ENCODE peak calls at places on chromosome 6, in seven cellular contexts. I is WERI-Rb-1, Y is adrenal gland, Z is PC-3, O is transverse colon, D is dorsolateral prefrontal cortex, S is fibroblast of mammary gland. N is an unnamed sample.

GRCh38 chr6:166293731-166294584 is 14.2 kb downstream of the PRR18 start:
- DNase-seq in I (no peak), Y (no peak), Z (no peak), O (no peak), D (no peak), S (no peak), N (no peak)

GRCh38 chr6:39791850-39792500 is at the start of gene DAAM2:
- DNase-seq in I (peak; percentile 45), Y (peak; percentile 65), Z (no peak), O (peak; percentile 50), D (no peak), S (peak; percentile 29), N (peak; percentile 59)

GRCh38 chr6:144989319-144990099 is 704.4 kb downstream of the UTRN start:
- DNase-seq in I (no peak), Y (no peak), Z (peak; percentile 41), O (no peak), D (no peak), S (peak; percentile 28), N (no peak)

GRCh38 chr6:166691199-166691598 is 64.1 kb upstream of the RPS6KA2 start:
- DNase-seq in I (no peak), Y (peak; percentile 65), Z (peak; percentile 76), O (no peak), D (no peak), S (peak; percentile 43), N (peak; percentile 21)

GRCh38 chr6:136549359-136550044 is 720 bp downstream of the MAP7 start:
- DNase-seq in I (peak; percentile 36), Y (no peak), Z (peak; percentile 37), O (peak; percentile 32), D (no peak), S (no peak), N (peak; percentile 30)

GRCh38 chr6:29887819-29888581 is 54.3 kb upstream of the HLA-A start:
- DNase-seq in I (peak; percentile 30), Y (peak; percentile 92), Z (peak; percentile 25), O (peak; percentile 94), D (no peak), S (peak; percentile 24), N (peak; percentile 89)

GRCh38 chr6:44001318-44001868 is 125.9 kb downstream of the MRPL14 start:
- DNase-seq in I (peak; percentile 85), Y (no peak), Z (no peak), O (no peak), D (no peak), S (no peak), N (no peak)

GRCh38 chr6:77463308-77463880 is at the start of gene HTR1B:
- DNase-seq in I (no peak), Y (peak; percentile 50), Z (no peak), O (no peak), D (no peak), S (no peak), N (no peak)

GRCh38 chr6:147204843-147205311 is 660 bp downstream of the STXBP5 start:
- DNase-seq in I (no peak), Y (no peak), Z (peak; percentile 50), O (no peak), D (no peak), S (peak; percentile 42), N (no peak)

GRCh38 chr6:42970859-42971612 is 7.9 kb downstream of the PEX6 start:
- DNase-seq in I (no peak), Y (no peak), Z (peak; percentile 49), O (no peak), D (no peak), S (peak; percentile 45), N (no peak)

GRCh38 chr6:42292002-42292735 is 74.5 kb upstream of the MRPS10 start:
- DNase-seq in I (no peak), Y (no peak), Z (peak; percentile 87), O (no peak), D (no peak), S (peak; percentile 87), N (no peak)

GRCh38 chr6:45001663-45002062 is 326.5 kb upstream of the RUNX2 start:
- DNase-seq in I (no peak), Y (no peak), Z (no peak), O (no peak), D (no peak), S (no peak), N (no peak)

GRCh38 chr6:10399451-10399850 is 15.4 kb downstream of the TFAP2A start:
- DNase-seq in I (no peak), Y (no peak), Z (no peak), O (no peak), D (no peak), S (no peak), N (no peak)

GRCh38 chr6:21612067-21612745 is 18.7 kb downstream of the SOX4 start:
- DNase-seq in I (no peak), Y (no peak), Z (no peak), O (no peak), D (no peak), S (no peak), N (no peak)

GRCh38 chr6:13614126-13614925 is 809 bp upstream of the NOL7 start:
- DNase-seq in I (peak; percentile 79), Y (no peak), Z (peak; percentile 44), O (peak; percentile 59), D (peak; percentile 60), S (peak; percentile 37), N (peak; percentile 70)

GRCh38 chr6:116100419-116101297 is at the start of gene NT5DC1:
- DNase-seq in I (peak; percentile 87), Y (peak; percentile 89), Z (peak; percentile 80), O (peak; percentile 92), D (peak; percentile 77), S (peak; percentile 58), N (peak; percentile 88)
- TF ChIP-seq CTCF in I (no peak), Y (peak; percentile 22), Z (peak; percentile 34), O (peak; percentile 26), D (peak; percentile 51), S (no peak), N (peak; percentile 16)

GRCh38 chr6:126063512-126064146 is 77.3 kb downstream of the TRMT11 start:
- DNase-seq in I (no peak), Y (no peak), Z (peak; percentile 18), O (no peak), D (no peak), S (peak; percentile 90), N (no peak)
- H3K4me3 ChIP-seq in I (no peak overlapping the region), Y (no peak overlapping the region), Z (no peak overlapping the region), O (no peak overlapping the region), D (no peak overlapping the region), S (no peak overlapping the region), N (no peak overlapping the region)

GRCh38 chr6:80527552-80528052 is 421.1 kb downstream of the BCKDHB start:
- DNase-seq in I (no peak), Y (no peak), Z (peak; percentile 86), O (no peak), D (no peak), S (no peak), N (no peak)

GRCh38 chr6:80531676-80532619 is 425.5 kb downstream of the BCKDHB start:
- DNase-seq in I (no peak), Y (no peak), Z (no peak), O (no peak), D (no peak), S (no peak), N (no peak)

GRCh38 chr6:80523531-80523970 is 417.1 kb downstream of the BCKDHB start:
- DNase-seq in I (peak; percentile 16), Y (peak; percentile 53), Z (no peak), O (no peak), D (no peak), S (no peak), N (peak; percentile 3)

GRCh38 chr6:80530096-80530495 is 423.6 kb downstream of the BCKDHB start:
- DNase-seq in I (no peak), Y (no peak), Z (no peak), O (no peak), D (no peak), S (no peak), N (no peak)

GRCh38 chr6:80528115-80528514 is 421.6 kb downstream of the BCKDHB start:
- DNase-seq in I (no peak), Y (no peak), Z (no peak), O (no peak), D (no peak), S (no peak), N (no peak)
- TF ChIP-seq CTCF in I (no peak), Y (no peak), Z (no peak), O (no peak), D (no peak), S (no peak), N (no peak)

GRCh38 chr6:2961971-2962370 is 9.4 kb downstream of the SERPINB6 start:
- DNase-seq in I (peak; percentile 79), Y (peak; percentile 57), Z (peak; percentile 19), O (peak; percentile 74), D (no peak), S (no peak), N (no peak)
- H3K4me3 ChIP-seq in I (no peak overlapping the region), Y (no peak overlapping the region), Z (no peak overlapping the region), O (no peak overlapping the region), D (no peak overlapping the region), S (no peak overlapping the region), N (no peak overlapping the region)

GRCh38 chr6:170305772-170306323 is 710 bp upstream of the FAM120B start:
- DNase-seq in I (no peak), Y (no peak), Z (no peak), O (no peak), D (no peak), S (no peak), N (no peak)

GRCh38 chr6:170308761-170309160 is 2.2 kb downstream of the FAM120B start:
- DNase-seq in I (no peak), Y (no peak), Z (no peak), O (no peak), D (no peak), S (no peak), N (no peak)

GRCh38 chr6:170311696-170312095 is 5.1 kb downstream of the FAM120B start:
- DNase-seq in I (no peak), Y (no peak), Z (no peak), O (no peak), D (no peak), S (peak; percentile 26), N (no peak)

GRCh38 chr6:170306324-170307079 is at the start of gene FAM120B:
- DNase-seq in I (peak; percentile 95), Y (peak; percentile 98), Z (peak; percentile 91), O (peak; percentile 98), D (peak; percentile 96), S (peak; percentile 92), N (peak; percentile 97)

DNA sequence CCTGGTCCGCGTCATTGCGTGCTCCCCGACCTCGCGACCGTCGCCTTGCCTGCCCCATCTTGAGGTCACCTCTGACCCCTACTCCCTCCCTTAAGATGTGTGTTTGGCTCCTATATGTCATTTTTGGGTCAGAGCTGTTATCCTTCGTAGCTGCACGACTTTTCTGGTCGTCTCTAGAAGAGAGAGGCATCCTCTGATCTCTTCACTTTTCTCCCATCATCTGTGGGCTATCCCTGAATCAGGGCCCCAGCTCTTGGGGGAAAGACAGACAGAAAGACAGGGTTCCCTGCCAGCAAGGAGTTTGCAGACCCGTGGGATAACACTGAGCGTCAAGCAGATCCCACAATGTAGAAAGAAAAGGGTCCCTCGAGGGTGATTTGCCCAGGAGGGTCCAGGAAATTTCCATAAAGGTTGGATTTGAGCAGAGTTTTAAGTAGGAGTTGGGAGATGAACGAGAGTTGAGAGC is 555 bp downstream of the FAM120B start:
- DNase-seq in I (no peak), Y (no peak), Z (no peak), O (no peak), D (no peak), S (no peak), N (no peak)
- TF ChIP-seq CTCF in I (no peak), Y (no peak), Z (no peak), O (no peak), D (no peak), S (no peak), N (no peak)

GRCh38 chr6:28351493-28351925 is 1.8 kb downstream of the ZKSCAN3 start:
- DNase-seq in I (no peak), Y (no peak), Z (no peak), O (no peak), D (no peak), S (no peak), N (no peak)
- H3K4me3 ChIP-seq in I (no peak overlapping the region), Y (no peak overlapping the region), Z (peak overlapping the region; percentile 84), O (no peak overlapping the region), D (peak overlapping the region; percentile 91), S (no peak overlapping the region), N (no peak overlapping the region)

N was measured in thyroid gland.